ENCODE peak calls at places on chromosome 16, in ten cellular contexts. One of them, this sample, is unnamed.

GRCh38 chr16:30761928-30762902 is at the start of the genes CFAP119 and RNF40:
- DNase-seq in DMS79 treated with DMSO at 0.1 percent for 48 hours: peak
- DNase-seq in HFF-Myc: peak
- DNase-seq in astrocyte of the spinal cord: peak
- DNase-seq in omental fat pad: peak
- DNase-seq in stimulated activated CD4-positive, alpha-beta T cell treated with anti-CD3 and anti-CD28 coated beads, TNF-alpha, amount 100 ng/mL, for 24 hours: peak
- DNase-seq in EL: peak
- DNase-seq in cardiac fibroblast: peak
- DNase-seq in psoas muscle: peak
- DNase-seq in activated CD4-positive, alpha-beta memory T cell treated with anti-CD3 and anti-CD28 coated beads, Interleukin-2, amount 10 ng/mL, durations not matched to agents 7 days and 5 days: peak
- DNase-seq in this sample: peak

GRCh38 chr16:84537431-84538151 is 33.1 kb upstream of the MEAK7 start:
- DNase-seq in astrocyte of the spinal cord: no peak
- DNase-seq in EL: no peak
- DNase-seq in activated CD4-positive, alpha-beta memory T cell treated with anti-CD3 and anti-CD28 coated beads, Interleukin-2, amount 10 ng/mL, durations not matched to agents 7 days and 5 days: no peak
- DNase-seq in cardiac fibroblast: no peak
- DNase-seq in psoas muscle: no peak
- DNase-seq in stimulated activated CD4-positive, alpha-beta T cell treated with anti-CD3 and anti-CD28 coated beads, TNF-alpha, amount 100 ng/mL, for 24 hours: no peak
- DNase-seq in omental fat pad: no peak
- DNase-seq in DMS79 treated with DMSO at 0.1 percent for 48 hours: no peak
- DNase-seq in HFF-Myc: no peak
- DNase-seq in this sample: no peak

GRCh38 chr16:74064120-74064735 is 232.4 kb upstream of the PSMD7 start:
- DNase-seq in DMS79 treated with DMSO at 0.1 percent for 48 hours: no peak
- DNase-seq in psoas muscle: no peak
- DNase-seq in EL: no peak
- DNase-seq in stimulated activated CD4-positive, alpha-beta T cell treated with anti-CD3 and anti-CD28 coated beads, TNF-alpha, amount 100 ng/mL, for 24 hours: no peak
- DNase-seq in cardiac fibroblast: no peak
- DNase-seq in omental fat pad: no peak
- DNase-seq in HFF-Myc: no peak
- DNase-seq in activated CD4-positive, alpha-beta memory T cell treated with anti-CD3 and anti-CD28 coated beads, Interleukin-2, amount 10 ng/mL, durations not matched to agents 7 days and 5 days: no peak
- DNase-seq in astrocyte of the spinal cord: no peak
- DNase-seq in this sample: no peak

GRCh38 chr16:2148714-2149629 is 547 bp downstream of the RAB26 start:
- DNase-seq in DMS79 treated with DMSO at 0.1 percent for 48 hours: no peak
- DNase-seq in cardiac fibroblast: peak
- DNase-seq in activated CD4-positive, alpha-beta memory T cell treated with anti-CD3 and anti-CD28 coated beads, Interleukin-2, amount 10 ng/mL, durations not matched to agents 7 days and 5 days: no peak
- DNase-seq in stimulated activated CD4-positive, alpha-beta T cell treated with anti-CD3 and anti-CD28 coated beads, TNF-alpha, amount 100 ng/mL, for 24 hours: peak
- DNase-seq in astrocyte of the spinal cord: no peak
- DNase-seq in HFF-Myc: no peak
- DNase-seq in omental fat pad: no peak
- DNase-seq in EL: peak
- DNase-seq in psoas muscle: no peak
- DNase-seq in this sample: no peak

GRCh38 chr16:66935319-66936011 is at the start of gene CES2:
- DNase-seq in HFF-Myc: no peak
- DNase-seq in DMS79 treated with DMSO at 0.1 percent for 48 hours: no peak
- DNase-seq in omental fat pad: no peak
- DNase-seq in astrocyte of the spinal cord: peak
- DNase-seq in activated CD4-positive, alpha-beta memory T cell treated with anti-CD3 and anti-CD28 coated beads, Interleukin-2, amount 10 ng/mL, durations not matched to agents 7 days and 5 days: no peak
- DNase-seq in psoas muscle: peak
- DNase-seq in cardiac fibroblast: peak
- DNase-seq in EL: peak
- DNase-seq in stimulated activated CD4-positive, alpha-beta T cell treated with anti-CD3 and anti-CD28 coated beads, TNF-alpha, amount 100 ng/mL, for 24 hours: no peak
- DNase-seq in this sample: peak

GRCh38 chr16:27281285-27281684 is 12.7 kb upstream of the NSMCE1 start:
- DNase-seq in omental fat pad: no peak
- DNase-seq in EL: no peak
- DNase-seq in psoas muscle: no peak
- DNase-seq in cardiac fibroblast: no peak
- DNase-seq in stimulated activated CD4-positive, alpha-beta T cell treated with anti-CD3 and anti-CD28 coated beads, TNF-alpha, amount 100 ng/mL, for 24 hours: no peak
- DNase-seq in activated CD4-positive, alpha-beta memory T cell treated with anti-CD3 and anti-CD28 coated beads, Interleukin-2, amount 10 ng/mL, durations not matched to agents 7 days and 5 days: no peak
- DNase-seq in HFF-Myc: no peak
- DNase-seq in astrocyte of the spinal cord: no peak
- DNase-seq in DMS79 treated with DMSO at 0.1 percent for 48 hours: no peak
- DNase-seq in this sample: no peak

GRCh38 chr16:85659805-85660511 is 28.8 kb downstream of the GINS2 start:
- DNase-seq in DMS79 treated with DMSO at 0.1 percent for 48 hours: no peak
- DNase-seq in stimulated activated CD4-positive, alpha-beta T cell treated with anti-CD3 and anti-CD28 coated beads, TNF-alpha, amount 100 ng/mL, for 24 hours: peak
- DNase-seq in psoas muscle: peak
- DNase-seq in astrocyte of the spinal cord: peak
- DNase-seq in EL: peak
- DNase-seq in cardiac fibroblast: peak
- DNase-seq in activated CD4-positive, alpha-beta memory T cell treated with anti-CD3 and anti-CD28 coated beads, Interleukin-2, amount 10 ng/mL, durations not matched to agents 7 days and 5 days: peak
- DNase-seq in HFF-Myc: no peak
- DNase-seq in omental fat pad: no peak
- DNase-seq in this sample: peak

GRCh38 chr16:46853713-46854443 is 22.9 kb upstream of the C16orf87 start:
- DNase-seq in stimulated activated CD4-positive, alpha-beta T cell treated with anti-CD3 and anti-CD28 coated beads, TNF-alpha, amount 100 ng/mL, for 24 hours: peak
- DNase-seq in activated CD4-positive, alpha-beta memory T cell treated with anti-CD3 and anti-CD28 coated beads, Interleukin-2, amount 10 ng/mL, durations not matched to agents 7 days and 5 days: peak
- DNase-seq in psoas muscle: peak
- DNase-seq in EL: peak
- DNase-seq in DMS79 treated with DMSO at 0.1 percent for 48 hours: peak
- DNase-seq in HFF-Myc: no peak
- DNase-seq in omental fat pad: peak
- DNase-seq in cardiac fibroblast: peak
- DNase-seq in astrocyte of the spinal cord: peak
- DNase-seq in this sample: peak

GRCh38 chr16:2206780-2207433 is 1.7 kb downstream of the MLST8 start:
- DNase-seq in astrocyte of the spinal cord: no peak
- DNase-seq in cardiac fibroblast: no peak
- DNase-seq in DMS79 treated with DMSO at 0.1 percent for 48 hours: no peak
- DNase-seq in stimulated activated CD4-positive, alpha-beta T cell treated with anti-CD3 and anti-CD28 coated beads, TNF-alpha, amount 100 ng/mL, for 24 hours: no peak
- DNase-seq in activated CD4-positive, alpha-beta memory T cell treated with anti-CD3 and anti-CD28 coated beads, Interleukin-2, amount 10 ng/mL, durations not matched to agents 7 days and 5 days: no peak
- DNase-seq in psoas muscle: no peak
- DNase-seq in HFF-Myc: no peak
- DNase-seq in EL: no peak
- DNase-seq in omental fat pad: no peak
- DNase-seq in this sample: no peak

GRCh38 chr16:1655909-1656807 is 21.9 kb upstream of the JPT2 start:
- DNase-seq in psoas muscle: no peak
- DNase-seq in HFF-Myc: no peak
- DNase-seq in EL: no peak
- DNase-seq in omental fat pad: no peak
- DNase-seq in activated CD4-positive, alpha-beta memory T cell treated with anti-CD3 and anti-CD28 coated beads, Interleukin-2, amount 10 ng/mL, durations not matched to agents 7 days and 5 days: no peak
- DNase-seq in cardiac fibroblast: no peak
- DNase-seq in astrocyte of the spinal cord: no peak
- DNase-seq in stimulated activated CD4-positive, alpha-beta T cell treated with anti-CD3 and anti-CD28 coated beads, TNF-alpha, amount 100 ng/mL, for 24 hours: no peak
- DNase-seq in DMS79 treated with DMSO at 0.1 percent for 48 hours: no peak
- DNase-seq in this sample: no peak

GRCh38 chr16:55478827-55479559 is at the start of gene MMP2:
- DNase-seq in stimulated activated CD4-positive, alpha-beta T cell treated with anti-CD3 and anti-CD28 coated beads, TNF-alpha, amount 100 ng/mL, for 24 hours: no peak
- DNase-seq in EL: peak
- DNase-seq in HFF-Myc: no peak
- DNase-seq in omental fat pad: no peak
- DNase-seq in DMS79 treated with DMSO at 0.1 percent for 48 hours: peak
- DNase-seq in astrocyte of the spinal cord: peak
- DNase-seq in cardiac fibroblast: peak
- DNase-seq in psoas muscle: peak
- DNase-seq in activated CD4-positive, alpha-beta memory T cell treated with anti-CD3 and anti-CD28 coated beads, Interleukin-2, amount 10 ng/mL, durations not matched to agents 7 days and 5 days: no peak
- DNase-seq in this sample: no peak

GRCh38 chr16:46982335-46982734 is 8.9 kb upstream of the DNAJA2 start:
- DNase-seq in HFF-Myc: no peak
- DNase-seq in psoas muscle: no peak
- DNase-seq in activated CD4-positive, alpha-beta memory T cell treated with anti-CD3 and anti-CD28 coated beads, Interleukin-2, amount 10 ng/mL, durations not matched to agents 7 days and 5 days: no peak
- DNase-seq in stimulated activated CD4-positive, alpha-beta T cell treated with anti-CD3 and anti-CD28 coated beads, TNF-alpha, amount 100 ng/mL, for 24 hours: no peak
- DNase-seq in cardiac fibroblast: no peak
- DNase-seq in astrocyte of the spinal cord: no peak
- DNase-seq in omental fat pad: no peak
- DNase-seq in EL: no peak
- DNase-seq in DMS79 treated with DMSO at 0.1 percent for 48 hours: no peak
- DNase-seq in this sample: no peak

GRCh38 chr16:67651847-67652246 is 6.9 kb downstream of the CARMIL2 start:
- DNase-seq in HFF-Myc: no peak
- DNase-seq in DMS79 treated with DMSO at 0.1 percent for 48 hours: no peak
- DNase-seq in stimulated activated CD4-positive, alpha-beta T cell treated with anti-CD3 and anti-CD28 coated beads, TNF-alpha, amount 100 ng/mL, for 24 hours: no peak
- DNase-seq in EL: no peak
- DNase-seq in cardiac fibroblast: no peak
- DNase-seq in astrocyte of the spinal cord: no peak
- DNase-seq in omental fat pad: no peak
- DNase-seq in activated CD4-positive, alpha-beta memory T cell treated with anti-CD3 and anti-CD28 coated beads, Interleukin-2, amount 10 ng/mL, durations not matched to agents 7 days and 5 days: no peak
- DNase-seq in psoas muscle: no peak
- DNase-seq in this sample: no peak

GRCh38 chr16:88378836-88379693 is 3.7 kb upstream of the ZNF469 start:
- DNase-seq in EL: no peak
- DNase-seq in omental fat pad: no peak
- DNase-seq in HFF-Myc: no peak
- DNase-seq in astrocyte of the spinal cord: no peak
- DNase-seq in DMS79 treated with DMSO at 0.1 percent for 48 hours: no peak
- DNase-seq in psoas muscle: peak
- DNase-seq in stimulated activated CD4-positive, alpha-beta T cell treated with anti-CD3 and anti-CD28 coated beads, TNF-alpha, amount 100 ng/mL, for 24 hours: no peak
- DNase-seq in cardiac fibroblast: no peak
- DNase-seq in activated CD4-positive, alpha-beta memory T cell treated with anti-CD3 and anti-CD28 coated beads, Interleukin-2, amount 10 ng/mL, durations not matched to agents 7 days and 5 days: no peak
- DNase-seq in this sample: no peak

GRCh38 chr16:11291021-11291716 is 10.0 kb upstream of the PRM1 start:
- DNase-seq in HFF-Myc: no peak
- DNase-seq in omental fat pad: no peak
- DNase-seq in activated CD4-positive, alpha-beta memory T cell treated with anti-CD3 and anti-CD28 coated beads, Interleukin-2, amount 10 ng/mL, durations not matched to agents 7 days and 5 days: no peak
- DNase-seq in EL: no peak
- DNase-seq in DMS79 treated with DMSO at 0.1 percent for 48 hours: no peak
- DNase-seq in psoas muscle: no peak
- DNase-seq in astrocyte of the spinal cord: peak
- DNase-seq in stimulated activated CD4-positive, alpha-beta T cell treated with anti-CD3 and anti-CD28 coated beads, TNF-alpha, amount 100 ng/mL, for 24 hours: no peak
- DNase-seq in cardiac fibroblast: no peak
- DNase-seq in this sample: no peak

GRCh38 chr16:28846933-28847273 is 755 bp upstream of the TUFM start:
- DNase-seq in astrocyte of the spinal cord: no peak
- DNase-seq in activated CD4-positive, alpha-beta memory T cell treated with anti-CD3 and anti-CD28 coated beads, Interleukin-2, amount 10 ng/mL, durations not matched to agents 7 days and 5 days: no peak
- DNase-seq in EL: no peak
- DNase-seq in stimulated activated CD4-positive, alpha-beta T cell treated with anti-CD3 and anti-CD28 coated beads, TNF-alpha, amount 100 ng/mL, for 24 hours: no peak
- DNase-seq in omental fat pad: no peak
- DNase-seq in DMS79 treated with DMSO at 0.1 percent for 48 hours: no peak
- DNase-seq in HFF-Myc: no peak
- DNase-seq in psoas muscle: no peak
- DNase-seq in cardiac fibroblast: no peak
- DNase-seq in this sample: no peak

GRCh38 chr16:30004424-30004776 is 6.4 kb downstream of the DOC2A start:
- DNase-seq in psoas muscle: no peak
- DNase-seq in DMS79 treated with DMSO at 0.1 percent for 48 hours: peak
- DNase-seq in omental fat pad: no peak
- DNase-seq in stimulated activated CD4-positive, alpha-beta T cell treated with anti-CD3 and anti-CD28 coated beads, TNF-alpha, amount 100 ng/mL, for 24 hours: no peak
- DNase-seq in cardiac fibroblast: no peak
- DNase-seq in astrocyte of the spinal cord: no peak
- DNase-seq in activated CD4-positive, alpha-beta memory T cell treated with anti-CD3 and anti-CD28 coated beads, Interleukin-2, amount 10 ng/mL, durations not matched to agents 7 days and 5 days: no peak
- DNase-seq in HFF-Myc: no peak
- DNase-seq in EL: no peak
- DNase-seq in this sample: no peak

GRCh38 chr16:31078597-31079341 is 4.5 kb downstream of the ZNF646 start:
- DNase-seq in omental fat pad: no peak
- DNase-seq in stimulated activated CD4-positive, alpha-beta T cell treated with anti-CD3 and anti-CD28 coated beads, TNF-alpha, amount 100 ng/mL, for 24 hours: no peak
- DNase-seq in psoas muscle: no peak
- DNase-seq in DMS79 treated with DMSO at 0.1 percent for 48 hours: no peak
- DNase-seq in astrocyte of the spinal cord: no peak
- DNase-seq in cardiac fibroblast: no peak
- DNase-seq in HFF-Myc: no peak
- DNase-seq in EL: no peak
- DNase-seq in activated CD4-positive, alpha-beta memory T cell treated with anti-CD3 and anti-CD28 coated beads, Interleukin-2, amount 10 ng/mL, durations not matched to agents 7 days and 5 days: no peak
- DNase-seq in this sample: no peak

GRCh38 chr16:64627288-64627687 is 494.6 kb downstream of the CDH11 start:
- DNase-seq in EL: no peak
- DNase-seq in activated CD4-positive, alpha-beta memory T cell treated with anti-CD3 and anti-CD28 coated beads, Interleukin-2, amount 10 ng/mL, durations not matched to agents 7 days and 5 days: no peak
- DNase-seq in omental fat pad: no peak
- DNase-seq in DMS79 treated with DMSO at 0.1 percent for 48 hours: no peak
- DNase-seq in stimulated activated CD4-positive, alpha-beta T cell treated with anti-CD3 and anti-CD28 coated beads, TNF-alpha, amount 100 ng/mL, for 24 hours: no peak
- DNase-seq in cardiac fibroblast: peak
- DNase-seq in psoas muscle: no peak
- DNase-seq in HFF-Myc: no peak
- DNase-seq in astrocyte of the spinal cord: no peak
- DNase-seq in this sample: no peak

GRCh38 chr16:53282975-53283946 is 151.0 kb upstream of the RBL2 start:
- DNase-seq in psoas muscle: no peak
- DNase-seq in omental fat pad: no peak
- DNase-seq in DMS79 treated with DMSO at 0.1 percent for 48 hours: no peak
- DNase-seq in EL: peak
- DNase-seq in activated CD4-positive, alpha-beta memory T cell treated with anti-CD3 and anti-CD28 coated beads, Interleukin-2, amount 10 ng/mL, durations not matched to agents 7 days and 5 days: no peak
- DNase-seq in astrocyte of the spinal cord: peak
- DNase-seq in HFF-Myc: peak
- DNase-seq in stimulated activated CD4-positive, alpha-beta T cell treated with anti-CD3 and anti-CD28 coated beads, TNF-alpha, amount 100 ng/mL, for 24 hours: no peak
- DNase-seq in cardiac fibroblast: peak
- DNase-seq in this sample: no peak

GRCh38 chr16:73126453-73126853 is 78.5 kb upstream of the ZFHX3 start:
- DNase-seq in HFF-Myc: no peak
- DNase-seq in DMS79 treated with DMSO at 0.1 percent for 48 hours: no peak
- DNase-seq in EL: peak
- DNase-seq in activated CD4-positive, alpha-beta memory T cell treated with anti-CD3 and anti-CD28 coated beads, Interleukin-2, amount 10 ng/mL, durations not matched to agents 7 days and 5 days: no peak
- DNase-seq in astrocyte of the spinal cord: peak
- DNase-seq in cardiac fibroblast: peak
- DNase-seq in omental fat pad: no peak
- DNase-seq in psoas muscle: peak
- DNase-seq in stimulated activated CD4-positive, alpha-beta T cell treated with anti-CD3 and anti-CD28 coated beads, TNF-alpha, amount 100 ng/mL, for 24 hours: no peak
- DNase-seq in this sample: peak

GRCh38 chr16:68379472-68380347 is 68.6 kb downstream of the SMPD3 start:
- DNase-seq in stimulated activated CD4-positive, alpha-beta T cell treated with anti-CD3 and anti-CD28 coated beads, TNF-alpha, amount 100 ng/mL, for 24 hours: no peak
- DNase-seq in DMS79 treated with DMSO at 0.1 percent for 48 hours: peak
- DNase-seq in EL: no peak
- DNase-seq in HFF-Myc: no peak
- DNase-seq in astrocyte of the spinal cord: no peak
- DNase-seq in cardiac fibroblast: no peak
- DNase-seq in psoas muscle: no peak
- DNase-seq in activated CD4-positive, alpha-beta memory T cell treated with anti-CD3 and anti-CD28 coated beads, Interleukin-2, amount 10 ng/mL, durations not matched to agents 7 days and 5 days: no peak
- DNase-seq in omental fat pad: no peak
- DNase-seq in this sample: no peak

GRCh38 chr16:52861614-52862022 is 191.1 kb downstream of the CHD9NB start:
- DNase-seq in DMS79 treated with DMSO at 0.1 percent for 48 hours: peak
- DNase-seq in cardiac fibroblast: no peak
- DNase-seq in activated CD4-positive, alpha-beta memory T cell treated with anti-CD3 and anti-CD28 coated beads, Interleukin-2, amount 10 ng/mL, durations not matched to agents 7 days and 5 days: no peak
- DNase-seq in astrocyte of the spinal cord: no peak
- DNase-seq in HFF-Myc: no peak
- DNase-seq in stimulated activated CD4-positive, alpha-beta T cell treated with anti-CD3 and anti-CD28 coated beads, TNF-alpha, amount 100 ng/mL, for 24 hours: no peak
- DNase-seq in EL: no peak
- DNase-seq in psoas muscle: no peak
- DNase-seq in omental fat pad: no peak
- DNase-seq in this sample: no peak

GRCh38 chr16:68668266-68668665 is 23.2 kb downstream of the CDH3 start:
- DNase-seq in DMS79 treated with DMSO at 0.1 percent for 48 hours: no peak
- DNase-seq in activated CD4-positive, alpha-beta memory T cell treated with anti-CD3 and anti-CD28 coated beads, Interleukin-2, amount 10 ng/mL, durations not matched to agents 7 days and 5 days: peak
- DNase-seq in stimulated activated CD4-positive, alpha-beta T cell treated with anti-CD3 and anti-CD28 coated beads, TNF-alpha, amount 100 ng/mL, for 24 hours: peak
- DNase-seq in EL: peak
- DNase-seq in psoas muscle: no peak
- DNase-seq in HFF-Myc: peak
- DNase-seq in astrocyte of the spinal cord: no peak
- DNase-seq in omental fat pad: no peak
- DNase-seq in cardiac fibroblast: no peak
- DNase-seq in this sample: no peak

GRCh38 chr16:15970202-15970601 is 20.8 kb downstream of the ABCC1 start:
- DNase-seq in DMS79 treated with DMSO at 0.1 percent for 48 hours: no peak
- DNase-seq in cardiac fibroblast: peak
- DNase-seq in omental fat pad: no peak
- DNase-seq in activated CD4-positive, alpha-beta memory T cell treated with anti-CD3 and anti-CD28 coated beads, Interleukin-2, amount 10 ng/mL, durations not matched to agents 7 days and 5 days: no peak
- DNase-seq in stimulated activated CD4-positive, alpha-beta T cell treated with anti-CD3 and anti-CD28 coated beads, TNF-alpha, amount 100 ng/mL, for 24 hours: no peak
- DNase-seq in EL: no peak
- DNase-seq in astrocyte of the spinal cord: no peak
- DNase-seq in psoas muscle: no peak
- DNase-seq in HFF-Myc: no peak
- DNase-seq in this sample: no peak

GRCh38 chr16:27918755-27919154 is 144.8 kb downstream of the GSG1L start:
- DNase-seq in psoas muscle: no peak
- DNase-seq in cardiac fibroblast: peak
- DNase-seq in stimulated activated CD4-positive, alpha-beta T cell treated with anti-CD3 and anti-CD28 coated beads, TNF-alpha, amount 100 ng/mL, for 24 hours: no peak
- DNase-seq in EL: peak
- DNase-seq in omental fat pad: no peak
- DNase-seq in DMS79 treated with DMSO at 0.1 percent for 48 hours: no peak
- DNase-seq in astrocyte of the spinal cord: no peak
- DNase-seq in activated CD4-positive, alpha-beta memory T cell treated with anti-CD3 and anti-CD28 coated beads, Interleukin-2, amount 10 ng/mL, durations not matched to agents 7 days and 5 days: no peak
- DNase-seq in HFF-Myc: no peak
- DNase-seq in this sample: no peak

GRCh38 chr16:54287758-54288591 is 1.4 kb upstream of the IRX3 start:
- DNase-seq in activated CD4-positive, alpha-beta memory T cell treated with anti-CD3 and anti-CD28 coated beads, Interleukin-2, amount 10 ng/mL, durations not matched to agents 7 days and 5 days: no peak
- DNase-seq in EL: no peak
- DNase-seq in astrocyte of the spinal cord: no peak
- DNase-seq in cardiac fibroblast: peak
- DNase-seq in omental fat pad: no peak
- DNase-seq in HFF-Myc: no peak
- DNase-seq in stimulated activated CD4-positive, alpha-beta T cell treated with anti-CD3 and anti-CD28 coated beads, TNF-alpha, amount 100 ng/mL, for 24 hours: no peak
- DNase-seq in DMS79 treated with DMSO at 0.1 percent for 48 hours: no peak
- DNase-seq in psoas muscle: no peak
- DNase-seq in this sample: no peak

GRCh38 chr16:72409428-72409827 is 237.5 kb upstream of the PMFBP1 start:
- DNase-seq in activated CD4-positive, alpha-beta memory T cell treated with anti-CD3 and anti-CD28 coated beads, Interleukin-2, amount 10 ng/mL, durations not matched to agents 7 days and 5 days: no peak
- DNase-seq in psoas muscle: no peak
- DNase-seq in astrocyte of the spinal cord: no peak
- DNase-seq in EL: no peak
- DNase-seq in omental fat pad: no peak
- DNase-seq in stimulated activated CD4-positive, alpha-beta T cell treated with anti-CD3 and anti-CD28 coated beads, TNF-alpha, amount 100 ng/mL, for 24 hours: no peak
- DNase-seq in HFF-Myc: no peak
- DNase-seq in DMS79 treated with DMSO at 0.1 percent for 48 hours: no peak
- DNase-seq in cardiac fibroblast: no peak
- DNase-seq in this sample: no peak